ENCODE peak calls at places on chromosomes 3 and 15, in nine cellular contexts. W is activated naive CD8-positive, alpha-beta T cell treated with anti-CD3 and anti-CD28 coated beads for 36 hours; J is cardiac fibroblast; B is activated CD4-positive, alpha-beta memory T cell treated with anti-CD3 and anti-CD28 coated beads, Interleukin-2, amount 10 ng/mL, durations not matched to agents 7 days and 5 days; S is mesendoderm; T is NCI-H146; Y is OCI-LY7; X is right cardiac atrium; P is HFFc6. Z is an unnamed sample.
A peak's percentile ranks its signal among the peaks of the same experiment; 100 is the strongest.

GRCh38 chr15:74776851-74777768 is 4.8 kb upstream of the CSK start:
- DNase-seq in S (peak; percentile 96), W (peak; percentile 63), B (peak; percentile 60), X (peak; percentile 70), P (no peak), J (peak; percentile 31), Y (peak; percentile 96), T (no peak), Z (peak; percentile 41)

GRCh38 chr3:172536505-172536904 is 13.3 kb upstream of the TNFSF10 start:
- DNase-seq in X (no peak), S (peak; percentile 17), J (no peak), W (no peak), T (no peak), P (no peak), B (no peak), Y (no peak), Z (no peak)

GRCh38 chr3:88641033-88641604 is 466.3 kb upstream of the EPHA3 start:
- DNase-seq in S (peak; percentile 63), X (no peak), Y (no peak), T (no peak), J (no peak), P (no peak), B (no peak), W (no peak), Z (no peak)

GRCh38 chr15:48522911-48523310 is 122.6 kb downstream of the FBN1 start:
- DNase-seq in Y (no peak), B (no peak), T (no peak), X (no peak), J (no peak), S (no peak), P (no peak), W (no peak), Z (no peak)

GRCh38 chr15:70758790-70759462 is 4.4 kb downstream of the UACA start:
- DNase-seq in X (peak; percentile 33), S (peak; percentile 38), Y (no peak), P (no peak), B (no peak), J (no peak), T (no peak), W (no peak), Z (no peak)

GRCh38 chr3:54056521-54056920 is 65.8 kb upstream of the CACNA2D3 start:
- DNase-seq in Y (no peak), X (no peak), P (no peak), S (no peak), T (no peak), W (no peak), J (no peak), B (no peak), Z (no peak)

GRCh38 chr3:63561879-63562278 is 90.6 kb upstream of the SNTN start:
- DNase-seq in J (no peak), S (no peak), Y (no peak), T (no peak), W (no peak), X (no peak), P (no peak), B (no peak), Z (no peak)

GRCh38 chr15:40439461-40440299 is 1.1 kb upstream of the BAHD1 start:
- DNase-seq in B (peak; percentile 47), J (peak; percentile 39), P (peak; percentile 7), T (peak; percentile 43), X (peak; percentile 76), S (peak; percentile 95), W (peak; percentile 43), Y (peak; percentile 20), Z (peak; percentile 58)

GRCh38 chr3:72440491-72440890 is 407.8 kb downstream of the SHQ1 start:
- DNase-seq in S (no peak), Y (peak; percentile 58), P (no peak), X (no peak), W (no peak), T (no peak), J (no peak), B (no peak), Z (no peak)

GRCh38 chr15:34348735-34349300 is 5.7 kb downstream of the NUTM1 start:
- DNase-seq in Y (no peak), S (peak; percentile 45), T (no peak), J (no peak), W (no peak), X (no peak), P (no peak), B (no peak), Z (no peak)

GRCh38 chr15:41894791-41895463 is 1.1 kb upstream of the SPTBN5 start:
- DNase-seq in X (peak; percentile 93), P (peak; percentile 78), B (peak; percentile 92), J (peak; percentile 76), T (no peak), S (peak; percentile 49), Y (no peak), W (peak; percentile 79), Z (peak; percentile 89)

GRCh38 chr3:53709856-53710674 is 136.2 kb downstream of the CHDH start:
- DNase-seq in J (peak; percentile 76), W (peak; percentile 62), S (peak; percentile 85), Y (peak; percentile 59), B (peak; percentile 75), X (peak; percentile 89), T (peak; percentile 70), P (peak; percentile 61), Z (peak; percentile 84)

GRCh38 chr15:99275525-99276128 is 24.3 kb downstream of the LRRC28 start:
- DNase-seq in P (no peak), J (no peak), B (no peak), Y (no peak), T (peak; percentile 6), W (no peak), X (no peak), S (no peak), Z (no peak)

GRCh38 chr3:133274477-133274876 is 125.4 kb upstream of the BFSP2 start:
- DNase-seq in W (no peak), B (no peak), S (peak; percentile 37), T (no peak), Y (no peak), J (no peak), X (no peak), P (no peak), Z (no peak)

GRCh38 chr3:73004316-73004715 is 7.7 kb downstream of the PPP4R2 start:
- DNase-seq in Y (no peak), X (no peak), B (no peak), W (no peak), S (no peak), T (no peak), P (no peak), J (no peak), Z (no peak)

GRCh38 chr3:73687081-73688004 is 62.6 kb upstream of the PDZRN3 start:
- DNase-seq in Y (no peak), P (peak; percentile 45), T (no peak), S (peak; percentile 27), J (peak; percentile 26), W (no peak), X (no peak), B (no peak), Z (no peak)

GRCh38 chr15:52171386-52171785 is 19.8 kb downstream of the GNB5 start:
- DNase-seq in J (peak; percentile 30), Y (peak; percentile 24), P (no peak), T (no peak), W (no peak), X (no peak), B (no peak), S (peak; percentile 54), Z (no peak)

GRCh38 chr3:148998715-148999413 is 7.5 kb downstream of the GYG1 start:
- DNase-seq in S (no peak), P (no peak), X (no peak), T (no peak), J (no peak), B (no peak), Y (no peak), W (no peak), Z (no peak)

Z was measured in left ventricle myocardium superior.